ENCODE peak calls at places on chromosome 11, in nine cellular contexts. One of them, this sample, is unnamed.

GRCh38 chr11:62030071-62030684 is 62.7 kb upstream of the FTH1 start:
- DNase-seq in HEK293T: no peak
- DNase-seq in esophagus squamous epithelium: no peak
- DNase-seq in stimulated activated CD8-positive, alpha-beta memory T cell treated with anti-CD3 and anti-CD28 coated beads, Interleukin-7, amount 100 ng/mL, for 1 hour: no peak
- DNase-seq in nucleus accumbens: no peak
- DNase-seq in stimulated activated naive CD4-positive, alpha-beta T cell: no peak
- DNase-seq in choroid plexus epithelial cell: no peak
- DNase-seq in LoVo: no peak
- DNase-seq in neural crest cell: no peak
- DNase-seq in this sample: no peak

GRCh38 chr11:46264976-46265375 is 12.5 kb upstream of the CREB3L1 start:
- DNase-seq in stimulated activated naive CD4-positive, alpha-beta T cell: no peak
- DNase-seq in HEK293T: no peak
- DNase-seq in nucleus accumbens: no peak
- DNase-seq in neural crest cell: no peak
- DNase-seq in esophagus squamous epithelium: no peak
- DNase-seq in LoVo: no peak
- DNase-seq in stimulated activated CD8-positive, alpha-beta memory T cell treated with anti-CD3 and anti-CD28 coated beads, Interleukin-7, amount 100 ng/mL, for 1 hour: no peak
- DNase-seq in choroid plexus epithelial cell: no peak
- DNase-seq in this sample: no peak

GRCh38 chr11:67082071-67082791 is 25.6 kb downstream of the RHOD start:
- DNase-seq in neural crest cell: no peak
- DNase-seq in stimulated activated CD8-positive, alpha-beta memory T cell treated with anti-CD3 and anti-CD28 coated beads, Interleukin-7, amount 100 ng/mL, for 1 hour: no peak
- DNase-seq in LoVo: peak
- DNase-seq in stimulated activated naive CD4-positive, alpha-beta T cell: no peak
- DNase-seq in esophagus squamous epithelium: no peak
- DNase-seq in HEK293T: no peak
- DNase-seq in nucleus accumbens: no peak
- DNase-seq in choroid plexus epithelial cell: peak
- DNase-seq in this sample: no peak

GRCh38 chr11:13023423-13023822 is 14.3 kb downstream of the RASSF10 start:
- DNase-seq in stimulated activated naive CD4-positive, alpha-beta T cell: no peak
- DNase-seq in stimulated activated CD8-positive, alpha-beta memory T cell treated with anti-CD3 and anti-CD28 coated beads, Interleukin-7, amount 100 ng/mL, for 1 hour: no peak
- DNase-seq in esophagus squamous epithelium: no peak
- DNase-seq in neural crest cell: no peak
- DNase-seq in nucleus accumbens: no peak
- DNase-seq in HEK293T: no peak
- DNase-seq in choroid plexus epithelial cell: no peak
- DNase-seq in LoVo: no peak
- DNase-seq in this sample: no peak

GRCh38 chr11:106724293-106724892 is 293.9 kb downstream of the GUCY1A2 start:
- DNase-seq in stimulated activated CD8-positive, alpha-beta memory T cell treated with anti-CD3 and anti-CD28 coated beads, Interleukin-7, amount 100 ng/mL, for 1 hour: no peak
- DNase-seq in nucleus accumbens: no peak
- DNase-seq in esophagus squamous epithelium: no peak
- DNase-seq in stimulated activated naive CD4-positive, alpha-beta T cell: no peak
- DNase-seq in choroid plexus epithelial cell: peak
- DNase-seq in neural crest cell: no peak
- DNase-seq in LoVo: no peak
- DNase-seq in HEK293T: no peak
- DNase-seq in this sample: no peak

GRCh38 chr11:60077216-60077817 is 11.1 kb upstream of the MS4A2 start:
- DNase-seq in choroid plexus epithelial cell: no peak
- DNase-seq in LoVo: no peak
- DNase-seq in neural crest cell: no peak
- DNase-seq in esophagus squamous epithelium: no peak
- DNase-seq in stimulated activated CD8-positive, alpha-beta memory T cell treated with anti-CD3 and anti-CD28 coated beads, Interleukin-7, amount 100 ng/mL, for 1 hour: no peak
- DNase-seq in HEK293T: no peak
- DNase-seq in stimulated activated naive CD4-positive, alpha-beta T cell: no peak
- DNase-seq in nucleus accumbens: no peak
- DNase-seq in this sample: no peak

GRCh38 chr11:116794851-116795250 is 3.2 kb upstream of the APOA5 start:
- DNase-seq in LoVo: no peak
- DNase-seq in nucleus accumbens: no peak
- DNase-seq in esophagus squamous epithelium: no peak
- DNase-seq in stimulated activated naive CD4-positive, alpha-beta T cell: no peak
- DNase-seq in stimulated activated CD8-positive, alpha-beta memory T cell treated with anti-CD3 and anti-CD28 coated beads, Interleukin-7, amount 100 ng/mL, for 1 hour: no peak
- DNase-seq in HEK293T: no peak
- DNase-seq in neural crest cell: no peak
- DNase-seq in choroid plexus epithelial cell: no peak
- DNase-seq in this sample: no peak

GRCh38 chr11:27865105-27865504 is 164.8 kb upstream of the BDNF start:
- DNase-seq in esophagus squamous epithelium: no peak
- DNase-seq in LoVo: no peak
- DNase-seq in choroid plexus epithelial cell: no peak
- DNase-seq in stimulated activated naive CD4-positive, alpha-beta T cell: no peak
- DNase-seq in neural crest cell: no peak
- DNase-seq in nucleus accumbens: no peak
- DNase-seq in HEK293T: no peak
- DNase-seq in stimulated activated CD8-positive, alpha-beta memory T cell treated with anti-CD3 and anti-CD28 coated beads, Interleukin-7, amount 100 ng/mL, for 1 hour: no peak
- DNase-seq in this sample: no peak

GRCh38 chr11:46514370-46514769 is 79.5 kb downstream of the AMBRA1 start:
- DNase-seq in stimulated activated naive CD4-positive, alpha-beta T cell: no peak
- DNase-seq in choroid plexus epithelial cell: no peak
- DNase-seq in neural crest cell: no peak
- DNase-seq in LoVo: no peak
- DNase-seq in esophagus squamous epithelium: no peak
- DNase-seq in stimulated activated CD8-positive, alpha-beta memory T cell treated with anti-CD3 and anti-CD28 coated beads, Interleukin-7, amount 100 ng/mL, for 1 hour: no peak
- DNase-seq in HEK293T: no peak
- DNase-seq in nucleus accumbens: no peak
- DNase-seq in this sample: no peak

GRCh38 chr11:110909331-110909730 is 197.1 kb upstream of the ARHGAP20 start:
- DNase-seq in nucleus accumbens: no peak
- DNase-seq in LoVo: no peak
- DNase-seq in HEK293T: peak
- DNase-seq in choroid plexus epithelial cell: no peak
- DNase-seq in neural crest cell: no peak
- DNase-seq in stimulated activated naive CD4-positive, alpha-beta T cell: no peak
- DNase-seq in esophagus squamous epithelium: no peak
- DNase-seq in stimulated activated CD8-positive, alpha-beta memory T cell treated with anti-CD3 and anti-CD28 coated beads, Interleukin-7, amount 100 ng/mL, for 1 hour: no peak
- DNase-seq in this sample: no peak

GRCh38 chr11:530960-531825 is 4.2 kb downstream of the HRAS start:
- DNase-seq in neural crest cell: no peak
- DNase-seq in stimulated activated naive CD4-positive, alpha-beta T cell: no peak
- DNase-seq in HEK293T: no peak
- DNase-seq in choroid plexus epithelial cell: no peak
- DNase-seq in LoVo: no peak
- DNase-seq in esophagus squamous epithelium: no peak
- DNase-seq in nucleus accumbens: no peak
- DNase-seq in stimulated activated CD8-positive, alpha-beta memory T cell treated with anti-CD3 and anti-CD28 coated beads, Interleukin-7, amount 100 ng/mL, for 1 hour: no peak
- DNase-seq in this sample: no peak

GRCh38 chr11:23923357-23923756 is 573.5 kb upstream of the LUZP2 start:
- DNase-seq in neural crest cell: no peak
- DNase-seq in choroid plexus epithelial cell: no peak
- DNase-seq in esophagus squamous epithelium: no peak
- DNase-seq in stimulated activated naive CD4-positive, alpha-beta T cell: no peak
- DNase-seq in HEK293T: no peak
- DNase-seq in stimulated activated CD8-positive, alpha-beta memory T cell treated with anti-CD3 and anti-CD28 coated beads, Interleukin-7, amount 100 ng/mL, for 1 hour: no peak
- DNase-seq in nucleus accumbens: no peak
- DNase-seq in LoVo: peak
- DNase-seq in this sample: no peak

GRCh38 chr11:43933608-43934358 is 8.7 kb upstream of the C11orf96 start:
- DNase-seq in stimulated activated naive CD4-positive, alpha-beta T cell: no peak
- DNase-seq in choroid plexus epithelial cell: peak
- DNase-seq in LoVo: no peak
- DNase-seq in stimulated activated CD8-positive, alpha-beta memory T cell treated with anti-CD3 and anti-CD28 coated beads, Interleukin-7, amount 100 ng/mL, for 1 hour: no peak
- DNase-seq in nucleus accumbens: no peak
- DNase-seq in HEK293T: no peak
- DNase-seq in neural crest cell: no peak
- DNase-seq in esophagus squamous epithelium: no peak
- DNase-seq in this sample: no peak

GRCh38 chr11:83039566-83039965 is 32.1 kb downstream of the RAB30 start:
- DNase-seq in HEK293T: no peak
- DNase-seq in esophagus squamous epithelium: no peak
- DNase-seq in choroid plexus epithelial cell: no peak
- DNase-seq in stimulated activated naive CD4-positive, alpha-beta T cell: no peak
- DNase-seq in neural crest cell: no peak
- DNase-seq in stimulated activated CD8-positive, alpha-beta memory T cell treated with anti-CD3 and anti-CD28 coated beads, Interleukin-7, amount 100 ng/mL, for 1 hour: no peak
- DNase-seq in nucleus accumbens: no peak
- DNase-seq in LoVo: no peak
- DNase-seq in this sample: no peak

This sample was measured in C1 segment of cervical spinal cord.